ENCODE peak calls at places on chromosomes 2 and 18, in nine cellular contexts. S is astrocyte of the spinal cord, M is WERI-Rb-1, U is IMR-90, W is mesendoderm, G is A549, L is cardiac fibroblast, V is mammary epithelial cell, R is uterus. C is an unnamed sample.

GRCh38 chr18:27363918-27364317 is 178.8 kb upstream of the CHST9 start:
- DNase-seq in W (peak; percentile 35), U (no peak), M (no peak), L (peak; percentile 7), V (no peak), S (peak; percentile 20), R (no peak), G (peak; percentile 3), C (peak; percentile 8)

GRCh38 chr2:193566276-193566675 is 1371.5 kb upstream of the TMEFF2 start:
- DNase-seq in S (no peak), G (no peak), U (peak; percentile 21), V (no peak), L (no peak), W (no peak), M (no peak), R (no peak), C (peak; percentile 27)

GRCh38 chr2:128685841-128686497 is 367.3 kb upstream of the HS6ST1 start:
- DNase-seq in V (no peak), U (no peak), R (no peak), M (no peak), G (no peak), W (no peak), S (no peak), L (no peak), C (no peak)

GRCh38 chr2:10300997-10301945 is 1.4 kb upstream of the HPCAL1 start:
- DNase-seq in M (no peak), U (no peak), V (no peak), S (no peak), L (no peak), G (no peak), R (no peak), W (no peak), C (no peak)

GRCh38 chr2:27683390-27684071 is 19.8 kb downstream of the SLC4A1AP start:
- DNase-seq in W (peak; percentile 96), S (peak; percentile 90), U (peak; percentile 90), M (peak; percentile 90), R (peak; percentile 54), L (peak; percentile 93), V (peak; percentile 84), G (peak; percentile 95), C (peak; percentile 94)

GRCh38 chr2:241775223-241776177 is 1.1 kb upstream of the GAL3ST2 start:
- DNase-seq in V (no peak), S (no peak), W (no peak), L (no peak), U (no peak), G (no peak), R (no peak), M (peak; percentile 6), C (no peak)

GRCh38 chr18:64663086-64663485 is 514.2 kb upstream of the LINC00305 start:
- DNase-seq in M (no peak), L (no peak), G (no peak), U (no peak), R (no peak), S (no peak), W (no peak), V (no peak), C (no peak)

GRCh38 chr2:157784169-157784822 is 91.8 kb downstream of the ACVR1 start:
- DNase-seq in G (peak; percentile 41), S (peak; percentile 83), M (no peak), W (peak; percentile 82), U (peak; percentile 21), V (peak; percentile 89), L (peak; percentile 44), R (no peak), C (peak; percentile 44)

GRCh38 chr18:4107049-4107459 is 348.1 kb downstream of the DLGAP1 start:
- DNase-seq in W (peak; percentile 12), S (peak; percentile 39), M (no peak), R (no peak), V (no peak), L (no peak), U (no peak), G (no peak), C (peak; percentile 37)

GRCh38 chr2:172282944-172283343 is 144.4 kb upstream of the ITGA6 start:
- DNase-seq in L (peak; percentile 51), W (peak; percentile 29), G (no peak), R (no peak), U (peak; percentile 99), V (peak; percentile 69), M (peak; percentile 25), S (peak; percentile 91), C (peak; percentile 75)

GRCh38 chr2:229401126-229401865 is 130.2 kb upstream of the PID1 start:
- DNase-seq in G (no peak), W (no peak), L (peak; percentile 46), U (no peak), M (no peak), R (no peak), V (no peak), S (no peak), C (peak; percentile 50)

GRCh38 chr2:142687509-142687908 is 190.0 kb upstream of the KYNU start:
- DNase-seq in W (no peak), S (no peak), V (no peak), G (no peak), R (no peak), M (no peak), U (no peak), L (no peak), C (no peak)

GRCh38 chr2:231355802-231356473 is 39.6 kb upstream of the B3GNT7 start:
- DNase-seq in M (no peak), R (peak; percentile 29), G (no peak), S (peak; percentile 69), W (peak; percentile 51), U (no peak), L (peak; percentile 27), V (no peak), C (peak; percentile 21)

GRCh38 chr2:229914182-229914581 is 7.6 kb downstream of the TRIP12 start:
- DNase-seq in G (no peak), U (no peak), R (no peak), S (no peak), L (peak; percentile 32), W (no peak), M (no peak), V (no peak), C (peak; percentile 5)

GRCh38 chr2:10844083-10844482 is 31.5 kb upstream of the PDIA6 start:
- DNase-seq in U (peak; percentile 38), L (peak; percentile 75), M (no peak), W (peak; percentile 86), V (peak; percentile 15), S (peak; percentile 25), G (peak; percentile 52), R (no peak), C (peak; percentile 23)

GRCh38 chr2:144152817-144153271 is 367.1 kb downstream of the ZEB2 start:
- DNase-seq in G (no peak), M (no peak), W (peak; percentile 55), L (peak; percentile 41), V (no peak), S (peak; percentile 45), U (peak; percentile 82), R (no peak), C (peak; percentile 53)

GRCh38 chr2:184793196-184793595 is 194.9 kb downstream of the ZNF804A start:
- DNase-seq in G (no peak), W (no peak), S (no peak), U (peak; percentile 11), V (no peak), M (no peak), L (peak; percentile 8), R (no peak), C (peak; percentile 13)

GRCh38 chr18:11308499-11308898 is 159.1 kb upstream of the PIEZO2 start:
- DNase-seq in G (no peak), W (no peak), U (peak; percentile 10), M (no peak), V (peak; percentile 8), L (peak; percentile 29), S (peak; percentile 32), R (no peak), C (peak; percentile 57)

GRCh38 chr18:58262581-58262980 is 218.6 kb downstream of the NEDD4L start:
- DNase-seq in R (no peak), W (no peak), U (no peak), V (no peak), M (no peak), G (no peak), L (no peak), S (no peak), C (no peak)

GRCh38 chr2:16774980-16775963 is 109.6 kb upstream of the CYRIA start:
- DNase-seq in M (peak; percentile 79), S (peak; percentile 31), R (no peak), U (no peak), W (peak; percentile 66), G (peak; percentile 30), L (no peak), V (no peak), C (no peak)

GRCh38 chr18:286515-287310 is 18.9 kb upstream of the THOC1 start:
- DNase-seq in U (peak; percentile 42), G (peak; percentile 10), V (no peak), L (peak; percentile 63), S (peak; percentile 54), M (peak; percentile 14), R (no peak), W (no peak), C (peak; percentile 69)

DNA sequence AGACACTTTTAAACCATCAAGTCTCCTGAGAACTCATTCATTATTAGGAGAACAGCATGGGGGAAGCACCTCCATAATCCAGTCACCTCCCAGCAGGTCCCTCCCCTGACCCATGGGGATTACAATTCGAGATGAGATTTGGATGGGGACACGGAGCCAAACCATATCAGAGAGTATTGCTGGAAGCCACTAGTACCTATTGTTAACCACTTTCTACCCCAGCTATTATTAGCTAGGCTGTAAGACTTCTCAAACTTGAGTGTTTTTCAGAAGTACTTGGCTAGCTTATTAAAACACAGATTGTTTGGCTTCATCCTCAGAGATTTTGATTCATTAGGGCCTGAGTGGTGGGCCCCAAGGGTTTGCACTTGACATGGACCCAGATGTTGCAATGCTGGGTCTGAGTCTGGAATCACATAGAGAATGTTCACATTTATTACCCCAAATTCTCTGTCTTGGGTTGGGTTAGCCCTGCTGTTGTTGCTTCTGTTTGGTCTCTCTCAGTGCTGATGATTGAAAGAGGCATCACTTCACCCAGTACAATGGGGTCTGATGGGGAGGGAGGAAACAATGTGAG is 506.9 kb downstream of the DPP10 start:
- DNase-seq in S (no peak), U (no peak), M (no peak), W (no peak), V (no peak), R (no peak), L (no peak), G (no peak), C (no peak)
- H3K4me3 ChIP-seq in S (no peak overlapping the region), U (no peak overlapping the region), M (no peak overlapping the region), W (no peak overlapping the region), V (no peak overlapping the region), R (no peak overlapping the region), L (no peak overlapping the region), G (no peak overlapping the region), C (no peak overlapping the region)

GRCh38 chr2:9179572-9180201 is 26.9 kb upstream of the ASAP2 start:
- DNase-seq in U (peak; percentile 90), M (peak; percentile 30), S (peak; percentile 88), G (peak; percentile 74), R (peak; percentile 52), L (peak; percentile 93), W (no peak), V (peak; percentile 96), C (peak; percentile 99)
- H3K4me3 ChIP-seq in U (no peak overlapping the region), M (no peak overlapping the region), S (no peak overlapping the region), G (no peak overlapping the region), R (no peak overlapping the region), L (no peak overlapping the region), W (no peak overlapping the region), V (no peak overlapping the region), C (peak overlapping the region; percentile 46)

GRCh38 chr2:21043744-21044532 is at the start of gene APOB:
- DNase-seq in V (no peak), M (no peak), R (no peak), L (no peak), G (no peak), W (peak; percentile 75), U (no peak), S (no peak), C (no peak)
- H3K4me3 ChIP-seq in V (no peak within 1 kb of the TSS), M (no peak within 1 kb of the TSS), R (no peak within 1 kb of the TSS), L (no peak within 1 kb of the TSS), G (no peak within 1 kb of the TSS), W (peak within 1 kb of the TSS; percentile 32), U (no peak within 1 kb of the TSS), S (no peak within 1 kb of the TSS), C (no peak within 1 kb of the TSS)

GRCh38 chr18:62323483-62324354 is 1.4 kb upstream of the TNFRSF11A start:
- DNase-seq in L (no peak), U (no peak), M (no peak), S (no peak), V (no peak), W (peak; percentile 25), G (no peak), R (no peak), C (no peak)
- H3K4me3 ChIP-seq in L (no peak overlapping the region), U (no peak overlapping the region), M (no peak overlapping the region), S (no peak overlapping the region), V (no peak overlapping the region), W (no peak overlapping the region), G (no peak overlapping the region), R (no peak overlapping the region), C (no peak overlapping the region)

C was measured in fibroblast of the aortic adventitia.